ENCODE peak calls at places on chromosome 15, in seven cellular contexts. S, E, D, Q, R, U and Z are unnamed samples.

GRCh38 chr15:60044636-60045273 is 40.6 kb downstream of the FOXB1 start:
- DNase-seq in S (no peak), E (no peak), D (no peak), Q (no peak), R (no peak), U (no peak), Z (no peak)

GRCh38 chr15:52163321-52164190 is 27.6 kb downstream of the GNB5 start:
- DNase-seq in S (no peak), E (peak; percentile 44), D (no peak), Q (no peak), R (no peak), U (no peak), Z (no peak)

GRCh38 chr15:65336369-65336766 is 31.9 kb downstream of the RNU5B-1 start:
- DNase-seq in S (no peak), E (no peak), D (no peak), Q (no peak), R (no peak), U (no peak), Z (no peak)

GRCh38 chr15:69457304-69458280 is 5.0 kb downstream of the RPLP1 start:
- DNase-seq in S (no peak), E (no peak), D (no peak), Q (no peak), R (no peak), U (no peak), Z (no peak)

GRCh38 chr15:79769081-79769481 is 127.7 kb downstream of the MTHFS start:
- DNase-seq in S (no peak), E (peak; percentile 8), D (peak; percentile 63), Q (no peak), R (no peak), U (no peak), Z (no peak)

GRCh38 chr15:56341201-56341600 is 24.0 kb upstream of the TEX9 start:
- DNase-seq in S (no peak), E (no peak), D (no peak), Q (no peak), R (no peak), U (no peak), Z (no peak)

GRCh38 chr15:99239545-99240198 is 9.7 kb downstream of the TTC23 start:
- DNase-seq in S (no peak), E (no peak), D (no peak), Q (no peak), R (no peak), U (no peak), Z (no peak)

GRCh38 chr15:60043744-60044435 is 39.8 kb downstream of the FOXB1 start:
- DNase-seq in S (no peak), E (no peak), D (no peak), Q (no peak), R (no peak), U (no peak), Z (no peak)

GRCh38 chr15:65791335-65792129 is 561 bp downstream of the DENND4A start:
- DNase-seq in S (peak; percentile 61), E (peak; percentile 76), D (peak; percentile 60), Q (peak; percentile 75), R (peak; percentile 65), U (peak; percentile 79), Z (peak; percentile 50)

GRCh38 chr15:88658972-88659931 is 20.4 kb downstream of the ISG20 start:
- DNase-seq in S (no peak), E (no peak), D (no peak), Q (no peak), R (no peak), U (no peak), Z (no peak)

GRCh38 chr15:25226360-25226759 is 212.5 kb downstream of the UBE3A start:
- DNase-seq in S (no peak), E (no peak), D (no peak), Q (no peak), R (no peak), U (no peak), Z (peak; percentile 62)
- H3K9me3 ChIP-seq in S (no peaks in the 10 kb centered on the region), E (no peaks in the 10 kb centered on the region), D (no peaks in the 10 kb centered on the region), Q (peaks cover 9% of the 10 kb centered on the region), R (no peaks in the 10 kb centered on the region), U (no peaks in the 10 kb centered on the region), Z (no peaks in the 10 kb centered on the region)

GRCh38 chr15:27806396-27806795 is 292.7 kb downstream of the OCA2 start:
- DNase-seq in S (no peak), E (no peak), D (no peak), Q (no peak), R (no peak), U (no peak), Z (no peak)
- H3K9me3 ChIP-seq in S (no peaks in the 10 kb centered on the region), E (no peaks in the 10 kb centered on the region), D (peaks cover 3% of the 10 kb centered on the region), Q (no peaks in the 10 kb centered on the region), R (no peaks in the 10 kb centered on the region), U (no peaks in the 10 kb centered on the region), Z (no peaks in the 10 kb centered on the region)

GRCh38 chr15:77869021-77869895 is 208.3 kb downstream of the TBC1D2B start:
- DNase-seq in S (no peak), E (no peak), D (no peak), Q (peak; percentile 29), R (no peak), U (no peak), Z (no peak)

GRCh38 chr15:77874071-77874470 is 203.4 kb downstream of the TBC1D2B start:
- DNase-seq in S (no peak), E (no peak), D (no peak), Q (no peak), R (no peak), U (no peak), Z (no peak)

GRCh38 chr15:77867266-77868047 is 210.1 kb downstream of the TBC1D2B start:
- DNase-seq in S (no peak), E (no peak), D (no peak), Q (peak; percentile 35), R (no peak), U (no peak), Z (no peak)

GRCh38 chr15:77870195-77871065 is 207.1 kb downstream of the TBC1D2B start:
- DNase-seq in S (peak; percentile 5), E (peak; percentile 76), D (peak; percentile 78), Q (peak; percentile 60), R (peak; percentile 80), U (peak; percentile 33), Z (peak; percentile 57)

DNA sequence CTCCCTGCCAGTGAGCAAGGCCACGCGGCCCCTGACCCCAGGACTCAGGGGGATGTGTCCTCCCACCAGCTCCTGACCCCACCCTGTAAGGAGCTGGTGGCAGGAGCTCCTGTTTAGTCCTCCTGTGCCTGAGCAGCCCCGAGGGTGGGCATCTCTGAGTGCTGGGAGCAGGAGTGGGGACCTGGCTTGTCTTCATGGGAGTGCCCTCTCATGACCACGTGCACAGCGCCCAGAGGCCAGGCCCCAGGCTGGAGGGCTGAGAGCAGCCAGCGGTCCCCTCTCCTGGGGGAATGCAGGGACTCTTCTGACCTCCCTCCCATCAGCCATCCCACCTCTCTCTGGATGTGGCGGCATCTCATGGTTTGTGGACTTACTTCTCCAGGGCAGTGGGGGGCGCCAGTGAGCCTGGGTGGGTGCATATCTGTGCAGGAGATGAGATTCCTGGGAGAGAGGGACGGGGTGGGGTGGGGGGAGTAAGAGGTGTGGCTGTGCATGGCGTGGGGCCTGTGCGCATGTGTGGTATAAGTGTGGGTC is 205.6 kb downstream of the TBC1D2B start:
- DNase-seq in S (no peak), E (no peak), D (no peak), Q (peak; percentile 30), R (no peak), U (no peak), Z (no peak)
- H3K9me3 ChIP-seq in S (no peaks in the 10 kb centered on the region), E (no peaks in the 10 kb centered on the region), D (no peaks in the 10 kb centered on the region), Q (no peaks in the 10 kb centered on the region), R (no peaks in the 10 kb centered on the region), U (no peaks in the 10 kb centered on the region), Z (no peaks in the 10 kb centered on the region)

GRCh38 chr15:20386198-20386597 is 155.4 kb downstream of the GOLGA6L6 start:
- DNase-seq in S (no peak), E (no peak), D (no peak), Q (no peak), R (no peak), U (no peak), Z (no peak)
- H3K9me3 ChIP-seq in S (peaks cover 7% of the 10 kb centered on the region), E (peaks cover 50% of the 10 kb centered on the region), D (peaks cover 30% of the 10 kb centered on the region), Q (peaks cover 10% of the 10 kb centered on the region), R (no peaks in the 10 kb centered on the region), U (no peaks in the 10 kb centered on the region), Z (no peaks in the 10 kb centered on the region)

GRCh38 chr15:95693917-95694316 is 636.6 kb upstream of the NR2F2 start:
- DNase-seq in S (no peak), E (no peak), D (no peak), Q (no peak), R (no peak), U (no peak), Z (no peak)
- H3K9me3 ChIP-seq in S (peaks cover 8% of the 10 kb centered on the region), E (peaks cover under 1% of the 10 kb centered on the region), D (peaks cover 33% of the 10 kb centered on the region), Q (peaks cover 35% of the 10 kb centered on the region), R (no peaks in the 10 kb centered on the region), U (no peaks in the 10 kb centered on the region), Z (peaks cover 33% of the 10 kb centered on the region)